ENCODE peak calls at places on chromosomes 7 and 10, in six cellular contexts. V is PC-9, R is fibroblast of lung, Y is IMR-90, G is mesenchymal stem cell, D is H1. N is an unnamed sample.

GRCh38 chr7:81484266-81484665 is 285.6 kb downstream of the HGF start:
- DNase-seq in V (no peak), R (peak; percentile 90), Y (peak; percentile 86), G (peak; percentile 75), D (no peak), N (peak; percentile 70)

GRCh38 chr7:20359397-20359963 is 28.8 kb downstream of the ITGB8 start:
- DNase-seq in Y (peak; percentile 56), R (no peak), V (no peak), G (no peak), D (no peak), N (no peak)

GRCh38 chr7:81460646-81461045 is 309.2 kb downstream of the HGF start:
- DNase-seq in Y (no peak), R (no peak), D (no peak), V (no peak), G (no peak), N (no peak)

GRCh38 chr7:101559586-101559985 is 69.5 kb downstream of the MYL10 start:
- DNase-seq in D (no peak), G (no peak), R (no peak), Y (no peak), V (no peak), N (no peak)

GRCh38 chr10:70053212-70053895 is 708 bp downstream of the MACROH2A2 start:
- DNase-seq in V (no peak), R (no peak), D (no peak), Y (no peak), G (peak; percentile 22), N (peak; percentile 58)

GRCh38 chr10:21171197-21171935 is 274.3 kb upstream of the NEBL start:
- DNase-seq in D (no peak), V (no peak), G (peak; percentile 9), Y (no peak), R (no peak), N (peak; percentile 47)

GRCh38 chr7:2641406-2642393 is 9.9 kb downstream of the TTYH3 start:
- DNase-seq in Y (peak; percentile 97), G (peak; percentile 98), V (peak; percentile 36), R (peak; percentile 94), D (no peak), N (peak; percentile 94)

GRCh38 chr7:7157887-7158271 is 24.5 kb upstream of the C1GALT1 start:
- DNase-seq in V (no peak), D (no peak), Y (peak; percentile 53), G (no peak), R (peak; percentile 70), N (no peak)

GRCh38 chr7:51346136-51346535 is 29.5 kb upstream of the COBL start:
- DNase-seq in G (no peak), Y (no peak), V (no peak), D (no peak), R (no peak), N (no peak)

GRCh38 chr7:150663802-150664494 is 21.6 kb upstream of the GIMAP2 start:
- DNase-seq in D (no peak), R (no peak), V (no peak), Y (no peak), G (no peak), N (no peak)

GRCh38 chr7:81470724-81471379 is 299.0 kb downstream of the HGF start:
- DNase-seq in R (no peak), Y (no peak), V (no peak), D (no peak), G (no peak), N (no peak)

GRCh38 chr10:88062385-88062784 is 199.0 kb downstream of the PTEN start:
- DNase-seq in R (peak; percentile 20), Y (peak; percentile 30), G (peak; percentile 87), D (no peak), V (no peak), N (no peak)

GRCh38 chr7:47518827-47519226 is 63.1 kb downstream of the TNS3 start:
- DNase-seq in Y (peak; percentile 79), V (no peak), R (no peak), G (peak; percentile 91), D (no peak), N (no peak)

GRCh38 chr10:110137142-110137545 is 70.3 kb upstream of the MXI1 start:
- DNase-seq in G (peak; percentile 82), R (peak; percentile 88), Y (peak; percentile 78), V (no peak), D (no peak), N (peak; percentile 70)

GRCh38 chr7:84149573-84149972 is 45.0 kb downstream of the SEMA3A start:
- DNase-seq in R (no peak), Y (no peak), V (no peak), D (no peak), G (no peak), N (no peak)

GRCh38 chr10:33332183-33333031 is 2.1 kb downstream of the NRP1 start:
- DNase-seq in Y (peak; percentile 49), G (peak; percentile 39), V (no peak), D (no peak), R (peak; percentile 87), N (peak; percentile 9)

GRCh38 chr7:131600578-131600977 is 44.1 kb upstream of the PODXL start:
- DNase-seq in V (no peak), Y (peak; percentile 72), D (no peak), G (no peak), R (no peak), N (peak; percentile 76)

GRCh38 chr10:79090134-79090803 is 21.5 kb downstream of the ZMIZ1 start:
- DNase-seq in V (peak; percentile 53), Y (peak; percentile 57), D (no peak), R (no peak), G (no peak), N (no peak)

DNA sequence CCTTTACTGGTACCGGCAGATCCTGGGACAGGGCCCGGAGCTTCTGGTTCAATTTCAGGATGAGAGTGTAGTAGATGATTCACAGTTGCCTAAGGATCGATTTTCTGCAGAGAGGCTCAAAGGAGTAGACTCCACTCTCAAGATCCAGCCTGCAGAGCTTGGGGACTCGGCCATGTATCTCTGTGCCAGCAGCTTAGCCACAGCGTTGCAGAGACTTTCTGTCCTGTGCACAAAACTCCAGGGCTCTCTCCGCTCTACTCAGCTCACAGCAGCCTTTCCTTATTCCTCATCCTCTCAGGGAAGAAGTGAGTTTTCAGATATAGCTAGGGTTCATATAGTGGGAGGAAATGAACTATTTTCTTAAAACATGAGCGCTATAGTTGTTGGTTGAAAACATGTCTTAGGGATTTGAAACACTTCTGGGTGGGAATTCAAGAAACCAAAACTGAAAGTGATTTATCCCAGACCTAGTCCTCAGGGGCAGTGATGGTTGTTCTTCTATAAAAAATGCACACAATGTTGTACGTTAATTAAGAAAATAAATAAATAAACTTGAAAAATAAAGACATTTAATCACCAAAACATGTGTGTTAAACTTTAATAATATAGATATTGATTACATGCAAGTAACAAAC is 150.2 kb upstream of the PRSS58 start:
- DNase-seq in R (peak; percentile 40), G (peak; percentile 43), D (no peak), V (no peak), Y (no peak), N (no peak)
- H2AFZ ChIP-seq in R (peak overlapping the region; percentile 80), G (no peak overlapping the region), D (no peak overlapping the region), V (no peak overlapping the region), Y (peak overlapping the region; percentile 60), N (no peak overlapping the region)

GRCh38 chr7:105321754-105322455 is 66.8 kb downstream of the SRPK2 start:
- DNase-seq in V (no peak), R (no peak), D (no peak), Y (no peak), G (no peak), N (no peak)

GRCh38 chr7:105325225-105325904 is 63.4 kb downstream of the SRPK2 start:
- DNase-seq in V (no peak), R (no peak), G (no peak), D (no peak), Y (no peak), N (no peak)

GRCh38 chr7:105323366-105323765 is 65.4 kb downstream of the SRPK2 start:
- DNase-seq in V (no peak), R (no peak), D (no peak), Y (no peak), G (no peak), N (no peak)

GRCh38 chr7:105330526-105330925 is 58.2 kb downstream of the SRPK2 start:
- DNase-seq in G (no peak), Y (no peak), R (no peak), V (no peak), D (no peak), N (no peak)

GRCh38 chr7:105327201-105327600 is 61.5 kb downstream of the SRPK2 start:
- DNase-seq in Y (no peak), D (no peak), V (no peak), G (no peak), R (no peak), N (no peak)
- H2AFZ ChIP-seq in Y (no peak overlapping the region), D (no peak overlapping the region), V (no peak overlapping the region), G (no peak overlapping the region), R (no peak overlapping the region), N (no peak overlapping the region)

DNA sequence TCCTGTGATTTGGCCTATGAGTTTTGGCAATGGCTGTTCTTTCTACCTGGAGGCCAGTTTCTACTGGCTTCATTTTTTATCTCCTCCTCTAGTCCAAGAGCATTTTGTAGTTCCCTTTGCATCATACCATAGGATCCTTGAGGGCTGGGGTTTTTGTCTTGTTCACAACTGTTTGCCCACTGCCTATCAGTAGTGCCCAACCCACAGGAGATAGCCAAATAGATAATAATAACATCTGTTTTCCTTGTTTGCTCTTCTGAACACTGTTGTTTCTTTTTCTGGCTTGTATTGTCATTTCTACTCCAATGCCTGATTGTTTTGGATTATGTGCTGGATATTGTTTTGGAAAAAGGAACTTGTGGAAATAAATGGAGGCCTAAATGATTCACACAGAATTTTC is 3.4 kb downstream of the CDK1 start:
- DNase-seq in V (no peak), R (peak; percentile 36), D (no peak), Y (no peak), G (no peak), N (no peak)
- H2AFZ ChIP-seq in V (peak overlapping the region; percentile 40), R (peak overlapping the region; percentile 80), D (no peak overlapping the region), Y (peak overlapping the region; percentile 46), G (no peak overlapping the region), N (no peak overlapping the region)

DNA sequence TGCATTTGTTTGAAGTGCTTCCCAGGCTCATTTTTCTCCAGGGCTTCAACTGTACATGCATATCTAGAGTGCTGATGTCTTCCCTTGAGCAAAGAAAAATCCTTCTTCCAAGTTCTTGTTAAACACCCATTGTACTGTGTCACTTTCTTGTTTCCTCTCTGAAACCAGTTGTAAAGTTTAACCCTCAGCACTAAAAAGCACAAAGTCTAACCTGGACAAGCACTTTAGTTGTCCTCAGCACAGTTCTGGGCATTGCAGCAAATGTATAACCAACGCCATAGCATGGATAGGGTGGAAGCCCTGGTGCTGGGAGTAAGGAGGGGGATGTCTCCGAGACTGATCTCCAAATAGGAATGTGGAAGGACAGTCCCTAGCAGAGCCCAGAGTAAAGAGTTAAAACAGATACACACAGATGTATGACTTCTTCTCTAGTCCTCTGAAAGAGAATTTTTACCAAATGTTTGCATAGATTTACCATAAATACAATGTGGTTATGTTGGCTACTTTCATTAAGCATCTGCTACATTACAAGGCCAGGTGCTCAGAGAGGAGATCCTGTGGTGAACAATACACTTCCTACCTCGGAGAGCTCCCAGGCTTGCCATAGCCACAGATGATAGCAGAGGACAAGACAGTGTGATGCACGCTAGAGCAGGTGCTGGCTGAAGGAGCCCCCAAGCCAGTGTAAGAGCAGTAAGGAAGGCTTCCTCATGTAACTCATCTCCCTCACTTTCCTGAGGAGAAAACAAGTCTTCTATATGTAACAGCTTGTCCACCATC is 57.0 kb downstream of the DNAJC12 start:
- DNase-seq in D (no peak), Y (no peak), R (no peak), V (no peak), G (no peak), N (no peak)
- H2AFZ ChIP-seq in D (no peak overlapping the region), Y (no peak overlapping the region), R (no peak overlapping the region), V (no peak overlapping the region), G (peak overlapping the region; percentile 42), N (no peak overlapping the region)

N was measured in neural progenitor cell.